ENCODE peak calls at places on chromosomes 4 and X, in nine cellular contexts. C is caudate nucleus; W is lung; H is endodermal cell; Y is NCI-H510A treated with DMSO at 0.1 percent for 48 hours; F is H9; D is stimulated activated naive CD4-positive, alpha-beta T cell; Z is HCEC 1CT; M is left ventricle myocardium inferior. U is an unnamed sample.

GRCh38 chr4:13329963-13330362 is 154.2 kb downstream of the RAB28 start:
- DNase-seq in F (no peak), M (no peak), H (no peak), D (no peak), W (no peak), Z (peak), Y (no peak), C (no peak), U (peak)

GRCh38 chr4:109879081-109879480 is 31.2 kb downstream of the LRIT3 start:
- DNase-seq in Y (no peak), D (no peak), C (no peak), Z (no peak), H (no peak), M (no peak), F (no peak), W (no peak), U (no peak)

GRCh38 chr4:112514079-112514448 is 1.9 kb downstream of the NEUROG2 start:
- DNase-seq in F (peak), C (no peak), D (no peak), W (no peak), M (no peak), H (peak), Y (peak), Z (no peak), U (no peak)

GRCh38 chr4:26217961-26218676 is 102.7 kb upstream of the RBPJ start:
- DNase-seq in H (peak), C (no peak), W (no peak), D (no peak), Y (no peak), F (no peak), Z (no peak), M (no peak), U (peak)

GRCh38 chr4:19693949-19694597 is 557.6 kb upstream of the SLIT2 start:
- DNase-seq in C (no peak), Z (no peak), H (no peak), Y (no peak), F (peak), D (no peak), W (no peak), M (no peak), U (peak)

GRCh38 chr4:1300466-1301455 is 11.1 kb downstream of the MAEA start:
- DNase-seq in F (no peak), D (no peak), Y (no peak), H (no peak), W (peak), M (no peak), C (peak), Z (peak), U (peak)

GRCh38 chrX:136920001-136920400 is 39.5 kb upstream of the RBMX start:
- DNase-seq in W (no peak), D (no peak), M (no peak), C (no peak), F (no peak), Z (no peak), Y (no peak), H (no peak), U (no peak)

GRCh38 chr4:83644677-83645639 is 109.0 kb downstream of the GPAT3 start:
- DNase-seq in M (no peak), D (no peak), H (peak), W (no peak), F (no peak), C (no peak), Z (peak), Y (peak), U (peak)

GRCh38 chr4:7194251-7195137 is 2.2 kb downstream of the SORCS2 start:
- DNase-seq in W (peak), F (peak), C (no peak), Y (peak), H (peak), Z (no peak), D (no peak), M (peak), U (peak)

GRCh38 chrX:16212024-16212423 is 44.7 kb downstream of the MAGEB17 start:
- DNase-seq in H (no peak), Z (peak), W (no peak), M (no peak), F (no peak), D (no peak), C (no peak), Y (no peak), U (no peak)

GRCh38 chr4:158159718-158160094 is 13.1 kb downstream of the GASK1B start:
- DNase-seq in Y (no peak), F (no peak), D (no peak), Z (no peak), M (no peak), H (no peak), W (no peak), C (no peak), U (peak)